ENCODE peak calls at places on chromosomes 1 and 21, in four cellular contexts. One of them, this sample, is unnamed.

GRCh38 chr1:38812981-38813380 is 46.6 kb downstream of the RRAGC start:
- DNase-seq in GM12878: no peak
- DNase-seq in HL-60: no peak
- DNase-seq in K562: no peak
- DNase-seq in this sample: no peak

GRCh38 chr1:89706700-89707012 is 73.7 kb downstream of the LRRC8C start:
- DNase-seq in K562: no peak
- DNase-seq in HL-60: no peak
- DNase-seq in GM12878: no peak
- DNase-seq in this sample: no peak

GRCh38 chr1:10204003-10204642 is 6.2 kb upstream of the KIF1B start:
- DNase-seq in HL-60: no peak
- DNase-seq in K562: no peak
- DNase-seq in GM12878: no peak
- DNase-seq in this sample: no peak

GRCh38 chr1:203267347-203267846 is 37.9 kb upstream of the BTG2 start:
- DNase-seq in HL-60: peak; percentile 78
- DNase-seq in GM12878: no peak
- DNase-seq in K562: peak; percentile 91
- DNase-seq in this sample: peak; percentile 63

GRCh38 chr21:34971656-34972055 is 77.4 kb downstream of the RUNX1 start:
- DNase-seq in K562: no peak
- DNase-seq in HL-60: no peak
- DNase-seq in GM12878: no peak
- DNase-seq in this sample: no peak

GRCh38 chr1:109761227-109762038 is 2.3 kb downstream of the EPS8L3 start:
- DNase-seq in K562: no peak
- DNase-seq in HL-60: no peak
- DNase-seq in GM12878: no peak
- DNase-seq in this sample: no peak

GRCh38 chr1:159009704-159010361 is at the start of gene IFI16:
- DNase-seq in K562: peak; percentile 51
- DNase-seq in HL-60: peak; percentile 61
- DNase-seq in GM12878: peak; percentile 87
- DNase-seq in this sample: peak; percentile 32

GRCh38 chr1:156212833-156213643 is at the start of gene PMF1:
- DNase-seq in GM12878: peak; percentile 88
- DNase-seq in K562: peak; percentile 97
- DNase-seq in HL-60: peak; percentile 84
- DNase-seq in this sample: peak; percentile 98

GRCh38 chr1:245874942-245875580 is 632.0 kb downstream of the SMYD3 start:
- DNase-seq in GM12878: no peak
- DNase-seq in K562: peak; percentile 92
- DNase-seq in HL-60: no peak
- DNase-seq in this sample: no peak

GRCh38 chr1:55700359-55701130 is 485.4 kb upstream of the USP24 start:
- DNase-seq in GM12878: no peak
- DNase-seq in K562: no peak
- DNase-seq in HL-60: no peak
- DNase-seq in this sample: no peak

GRCh38 chr1:50023292-50024159 is at the start of gene AGBL4:
- DNase-seq in K562: peak; percentile 61
- DNase-seq in HL-60: no peak
- DNase-seq in GM12878: no peak
- DNase-seq in this sample: no peak

GRCh38 chr1:34770891-34771508 is 10.0 kb upstream of the GJB3 start:
- DNase-seq in GM12878: no peak
- DNase-seq in HL-60: no peak
- DNase-seq in K562: no peak
- DNase-seq in this sample: no peak

GRCh38 chr21:45135122-45135521 is 60.7 kb downstream of the ADARB1 start:
- DNase-seq in K562: no peak
- DNase-seq in GM12878: no peak
- DNase-seq in HL-60: no peak
- DNase-seq in this sample: no peak

GRCh38 chr1:151165281-151165737 is 393 bp downstream of the LYSMD1 start:
- DNase-seq in HL-60: no peak
- DNase-seq in K562: peak; percentile 71
- DNase-seq in GM12878: no peak
- DNase-seq in this sample: no peak

GRCh38 chr1:94395231-94395630 is 23.0 kb upstream of the ABCD3 start:
- DNase-seq in GM12878: no peak
- DNase-seq in HL-60: no peak
- DNase-seq in K562: no peak
- DNase-seq in this sample: no peak

GRCh38 chr1:27643626-27644368 is 8.8 kb upstream of the FGR start:
- DNase-seq in GM12878: no peak
- DNase-seq in HL-60: no peak
- DNase-seq in K562: peak; percentile 78
- DNase-seq in this sample: no peak

GRCh38 chr1:209183195-209183594 is 400.3 kb upstream of the CAMK1G start:
- DNase-seq in HL-60: no peak
- DNase-seq in GM12878: no peak
- DNase-seq in K562: no peak
- DNase-seq in this sample: no peak
- TF ChIP-seq SPI1 in HL-60: no peak
- TF ChIP-seq SPI1 in GM12878: no peak
- TF ChIP-seq SPI1 in K562: no peak
- TF ChIP-seq SPI1 in this sample: no peak

GRCh38 chr1:46302091-46303037 is 1.1 kb downstream of the LRRC41 start:
- DNase-seq in HL-60: no peak
- DNase-seq in GM12878: no peak
- DNase-seq in K562: peak; percentile 74
- DNase-seq in this sample: peak; percentile 78
- TF ChIP-seq POLR2AphosphoS5 in HL-60: no peak
- TF ChIP-seq POLR2AphosphoS5 in GM12878: no peak
- TF ChIP-seq POLR2AphosphoS5 in K562: no peak
- TF ChIP-seq POLR2AphosphoS5 in this sample: no peak

GRCh38 chr1:205226868-205227583 is 720 bp upstream of the TMCC2 start:
- DNase-seq in HL-60: no peak
- DNase-seq in GM12878: no peak
- DNase-seq in K562: peak; percentile 25
- DNase-seq in this sample: no peak
- TF ChIP-seq SPI1 in HL-60: no peak
- TF ChIP-seq SPI1 in GM12878: no peak
- TF ChIP-seq SPI1 in K562: no peak
- TF ChIP-seq SPI1 in this sample: no peak

GRCh38 chr1:184329962-184330868 is 56.6 kb upstream of the C1orf21 start:
- DNase-seq in GM12878: no peak
- DNase-seq in K562: no peak
- DNase-seq in HL-60: no peak
- DNase-seq in this sample: no peak
- TF ChIP-seq POLR2AphosphoS5 in GM12878: no peak
- TF ChIP-seq POLR2AphosphoS5 in K562: no peak
- TF ChIP-seq POLR2AphosphoS5 in HL-60: no peak
- TF ChIP-seq POLR2AphosphoS5 in this sample: no peak

GRCh38 chr1:87203890-87204289 is 124.8 kb upstream of the LMO4 start:
- DNase-seq in K562: no peak
- DNase-seq in GM12878: no peak
- DNase-seq in HL-60: no peak
- DNase-seq in this sample: no peak
- TF ChIP-seq SPI1 in K562: no peak
- TF ChIP-seq SPI1 in GM12878: no peak
- TF ChIP-seq SPI1 in HL-60: no peak
- TF ChIP-seq SPI1 in this sample: no peak

GRCh38 chr1:235935506-235936224 is 69.0 kb upstream of the LYST start:
- DNase-seq in GM12878: no peak
- DNase-seq in K562: no peak
- DNase-seq in HL-60: no peak
- DNase-seq in this sample: no peak
- TF ChIP-seq POLR2AphosphoS5 in GM12878: no peak
- TF ChIP-seq POLR2AphosphoS5 in K562: no peak
- TF ChIP-seq POLR2AphosphoS5 in HL-60: no peak
- TF ChIP-seq POLR2AphosphoS5 in this sample: no peak

This sample was measured in GM12891.